ENCODE peak calls at places on chromosomes 5 and 9, in nine cellular contexts. Y, V, Z, F, Q, P, G, A and D are unnamed samples.

GRCh38 chr5:144710620-144711019 is 539.9 kb downstream of the KCTD16 start:
- DNase-seq in G (no peak), Z (no peak), A (no peak), Y (no peak), Q (no peak), V (no peak), P (no peak), F (no peak), D (no peak)

GRCh38 chr5:137995077-137995746 is 37.7 kb downstream of the FAM13B start:
- DNase-seq in P (peak), V (peak), Q (peak), Y (no peak), A (no peak), F (peak), Z (no peak), G (no peak), D (no peak)

GRCh38 chr5:140075371-140075770 is 32.3 kb upstream of the NRG2 start:
- DNase-seq in G (no peak), P (no peak), A (no peak), F (peak), Z (no peak), V (peak), Q (peak), Y (peak), D (no peak)

GRCh38 chr5:64502181-64502580 is 3.6 kb upstream of the RGS7BP start:
- DNase-seq in G (no peak), P (no peak), Y (no peak), Q (no peak), F (no peak), Z (no peak), V (no peak), A (peak), D (peak)

GRCh38 chr5:8457187-8458037 is 588.5 kb downstream of the MTRR start:
- DNase-seq in A (peak), V (peak), G (peak), Z (peak), Q (peak), F (peak), Y (peak), P (peak), D (peak)

GRCh38 chr5:55691265-55692105 is 20.6 kb downstream of the SLC38A9 start:
- DNase-seq in A (peak), F (peak), Z (peak), P (peak), Y (peak), V (peak), Q (peak), G (no peak), D (no peak)

GRCh38 chr5:79546782-79547428 is 33.0 kb upstream of the HOMER1 start:
- DNase-seq in Q (no peak), P (no peak), A (no peak), Z (peak), V (no peak), F (no peak), G (no peak), Y (no peak), D (no peak)

GRCh38 chr9:112332977-112333638 is at the start of gene PTBP3:
- DNase-seq in Y (peak), F (peak), P (peak), G (peak), V (peak), Z (peak), A (peak), Q (peak), D (peak)

GRCh38 chr5:176575488-176576422 is 26.6 kb downstream of the CDHR2 start:
- DNase-seq in Q (no peak), P (no peak), G (no peak), Y (no peak), A (no peak), Z (no peak), V (no peak), F (no peak), D (no peak)

GRCh38 chr5:159459951-159460538 is 129.8 kb upstream of the IL12B start:
- DNase-seq in P (no peak), F (peak), Q (no peak), A (no peak), V (no peak), Y (no peak), G (no peak), Z (no peak), D (no peak)

GRCh38 chr5:72338810-72339209 is 18.6 kb downstream of the PTCD2 start:
- DNase-seq in P (no peak), V (no peak), F (no peak), Z (no peak), Y (no peak), Q (no peak), A (no peak), G (no peak), D (no peak)

GRCh38 chr5:66826263-66826662 is 230.1 kb downstream of the MAST4 start:
- DNase-seq in Y (no peak), F (no peak), Q (no peak), A (no peak), V (no peak), Z (no peak), P (no peak), G (no peak), D (no peak)

GRCh38 chr9:105296889-105297288 is 52.4 kb downstream of the SLC44A1 start:
- DNase-seq in G (no peak), Y (peak), Z (no peak), P (peak), F (peak), Q (peak), V (peak), A (no peak), D (no peak)

GRCh38 chr9:134891713-134892112 is 11.1 kb downstream of the FCN2 start:
- DNase-seq in Z (no peak), G (no peak), F (no peak), A (peak), V (no peak), Y (no peak), P (no peak), Q (no peak), D (no peak)

GRCh38 chr5:66001952-66002351 is 75.6 kb downstream of the ERBIN start:
- DNase-seq in Z (no peak), P (no peak), Y (no peak), G (no peak), A (no peak), V (no peak), Q (no peak), F (no peak), D (no peak)

GRCh38 chr5:171121638-171122037 is 187.4 kb upstream of the TLX3 start:
- DNase-seq in V (no peak), Y (no peak), Z (no peak), F (no peak), G (no peak), P (no peak), Q (no peak), A (no peak), D (no peak)

GRCh38 chr9:122816163-122816867 is 12.1 kb downstream of the PDCL start:
- DNase-seq in F (no peak), P (no peak), V (no peak), A (no peak), Z (no peak), Q (no peak), G (peak), Y (no peak), D (no peak)

GRCh38 chr9:116482740-116483139 is 204.4 kb upstream of the TRIM32 start:
- DNase-seq in P (no peak), Z (no peak), F (no peak), V (no peak), G (no peak), Y (no peak), Q (peak), A (peak), D (no peak)

GRCh38 chr9:38395653-38396370 is 3.3 kb downstream of the ALDH1B1 start:
- DNase-seq in P (no peak), Z (no peak), V (no peak), Y (no peak), A (no peak), Q (no peak), F (no peak), G (no peak), D (no peak)

GRCh38 chr5:112350626-112351025 is 68.5 kb downstream of the EPB41L4A start:
- DNase-seq in V (no peak), Y (no peak), P (no peak), A (no peak), G (no peak), Z (no peak), Q (no peak), F (no peak), D (no peak)